ENCODE peak calls at places on chromosome 10, in ten cellular contexts. R is A549, I is RWPE2, Q is spleen, P is dorsolateral prefrontal cortex, H is Peyer's patch, M is cardiac fibroblast, F is endodermal cell, C is psoas muscle, E is GM23338. K is an unnamed sample.

GRCh38 chr10:23478570-23478969 is 39.7 kb downstream of the OTUD1 start:
- DNase-seq in P (no peak), H (no peak), M (peak; percentile 25), R (no peak), Q (no peak), C (no peak), F (no peak), I (no peak), E (no peak), K (no peak)

GRCh38 chr10:103265712-103266329 is 11.1 kb upstream of the INA start:
- DNase-seq in M (peak; percentile 82), C (no peak), I (no peak), Q (no peak), P (no peak), H (no peak), F (peak; percentile 93), E (peak; percentile 93), R (peak; percentile 25), K (peak; percentile 76)

GRCh38 chr10:14658331-14659122 is 116.2 kb downstream of the FAM107B start:
- DNase-seq in E (no peak), F (no peak), R (peak; percentile 67), Q (no peak), H (no peak), I (no peak), P (no peak), C (no peak), M (peak; percentile 67), K (no peak)

GRCh38 chr10:47301833-47302232 is 1.8 kb downstream of the GDF10 start:
- DNase-seq in C (no peak), M (no peak), E (no peak), H (no peak), Q (no peak), R (no peak), P (no peak), F (no peak), I (no peak), K (no peak)

GRCh38 chr10:30438016-30438850 is 4.2 kb downstream of the MAP3K8 start:
- DNase-seq in I (no peak), C (no peak), P (no peak), H (no peak), E (no peak), Q (no peak), F (no peak), R (no peak), M (peak; percentile 58), K (no peak)

GRCh38 chr10:6062101-6062771 is at the start of gene IL2RA:
- DNase-seq in C (no peak), Q (peak; percentile 81), R (no peak), M (no peak), F (peak; percentile 43), I (no peak), H (no peak), P (no peak), E (no peak), K (no peak)

GRCh38 chr10:102335184-102335583 is 60.3 kb upstream of the NFKB2 start:
- DNase-seq in C (peak; percentile 86), P (peak; percentile 59), H (no peak), F (no peak), M (peak; percentile 38), Q (no peak), R (no peak), I (no peak), E (no peak), K (no peak)

GRCh38 chr10:124667425-124668130 is 76.6 kb downstream of the FAM53B start:
- DNase-seq in E (no peak), C (no peak), I (no peak), Q (no peak), F (no peak), M (no peak), P (no peak), H (peak; percentile 67), R (no peak), K (no peak)

GRCh38 chr10:99172950-99173349 is 62.7 kb downstream of the HPSE2 start:
- DNase-seq in P (no peak), F (no peak), R (no peak), Q (no peak), I (no peak), H (no peak), E (peak; percentile 10), C (no peak), M (no peak), K (no peak)

GRCh38 chr10:99172130-99172738 is 63.4 kb downstream of the HPSE2 start:
- DNase-seq in F (peak; percentile 86), I (no peak), H (no peak), M (peak; percentile 33), R (peak; percentile 49), E (peak; percentile 79), Q (no peak), C (no peak), P (no peak), K (peak; percentile 56)
- TF ChIP-seq CTCF in F (peak; percentile 87), I (peak; percentile 79), H (peak; percentile 50), M (peak; percentile 25), R (peak; percentile 48), E (peak; percentile 93), Q (no peak), C (peak; percentile 19), P (peak; percentile 43), K (peak; percentile 46)

GRCh38 chr10:126907423-126907970 is 2.3 kb downstream of the DOCK1 start:
- DNase-seq in M (no peak), Q (no peak), I (no peak), E (peak; percentile 52), H (no peak), P (no peak), F (peak; percentile 66), R (no peak), C (no peak), K (no peak)
- TF ChIP-seq CTCF in M (no peak), Q (no peak), I (peak; percentile 8), E (peak; percentile 33), H (peak; percentile 8), P (no peak), F (peak; percentile 48), R (no peak), C (no peak), K (peak; percentile 14)

GRCh38 chr10:91856637-91857036 is 52.6 kb downstream of the FGFBP3 start:
- DNase-seq in P (no peak), E (peak; percentile 62), Q (no peak), R (no peak), F (no peak), C (no peak), H (no peak), M (peak; percentile 33), I (no peak), K (no peak)
- TF ChIP-seq CTCF in P (no peak), E (peak; percentile 71), Q (no peak), R (peak; percentile 40), F (peak; percentile 72), C (no peak), H (peak; percentile 22), M (peak; percentile 34), I (peak; percentile 70), K (no peak)

GRCh38 chr10:25061711-25062455 is 45.5 kb downstream of the THNSL1 start:
- DNase-seq in Q (no peak), M (peak; percentile 63), F (no peak), E (no peak), P (no peak), C (no peak), I (no peak), H (no peak), R (no peak), K (no peak)
- TF ChIP-seq CTCF in Q (no peak), M (no peak), F (no peak), E (no peak), P (no peak), C (no peak), I (no peak), H (no peak), R (no peak), K (no peak)

GRCh38 chr10:17871036-17871435 is 61.9 kb downstream of the MRC1 start:
- DNase-seq in C (no peak), Q (no peak), I (no peak), E (no peak), R (no peak), H (no peak), F (no peak), M (no peak), P (no peak), K (no peak)

GRCh38 chr10:17873946-17874345 is 64.8 kb downstream of the MRC1 start:
- DNase-seq in M (no peak), F (no peak), R (no peak), E (no peak), C (no peak), I (no peak), P (no peak), Q (no peak), H (no peak), K (no peak)

GRCh38 chr10:17867056-17867455 is 57.9 kb downstream of the MRC1 start:
- DNase-seq in R (no peak), Q (no peak), M (no peak), E (no peak), I (no peak), F (no peak), H (no peak), P (no peak), C (no peak), K (no peak)

GRCh38 chr10:17877121-17877520 is 68.0 kb downstream of the MRC1 start:
- DNase-seq in E (no peak), C (no peak), H (no peak), P (no peak), I (no peak), M (no peak), R (no peak), Q (no peak), F (no peak), K (no peak)

GRCh38 chr10:17872191-17873091 is 63.3 kb downstream of the MRC1 start:
- DNase-seq in P (peak; percentile 34), M (peak; percentile 59), R (no peak), E (peak; percentile 42), H (no peak), F (peak; percentile 64), C (no peak), I (no peak), Q (no peak), K (peak; percentile 37)
- TF ChIP-seq CTCF in P (no peak), M (peak; percentile 52), R (peak; percentile 78), E (peak; percentile 63), H (peak; percentile 72), F (peak; percentile 73), C (peak; percentile 57), I (peak; percentile 63), Q (peak; percentile 14), K (peak; percentile 44)

GRCh38 chr10:66514666-66515065 is 411.2 kb upstream of the LRRTM3 start:
- DNase-seq in M (no peak), H (no peak), E (no peak), F (no peak), I (no peak), Q (no peak), R (no peak), P (no peak), C (no peak), K (no peak)

DNA sequence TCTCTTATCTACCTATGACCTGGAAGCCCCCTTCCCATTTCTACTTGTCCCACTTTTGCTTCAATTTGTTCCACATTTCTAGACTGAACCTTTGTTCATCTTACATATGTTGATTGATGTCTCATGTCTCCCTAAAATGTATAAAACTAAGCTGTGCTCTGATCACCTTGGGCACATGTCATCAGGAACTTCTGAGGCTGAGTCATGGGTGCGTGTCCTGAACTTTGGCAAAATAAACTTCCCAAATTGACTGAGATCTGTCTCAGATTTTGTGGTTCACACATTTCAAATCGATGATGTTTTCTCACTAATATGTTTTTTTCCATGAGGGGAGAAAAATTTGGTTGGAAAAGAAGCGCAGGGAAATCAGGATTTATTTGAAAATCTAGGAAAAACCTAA is 406.2 kb upstream of the LRRTM3 start:
- DNase-seq in I (no peak), C (no peak), Q (no peak), R (no peak), F (no peak), H (no peak), P (no peak), E (no peak), M (no peak), K (no peak)
- TF ChIP-seq CTCF in I (no peak), C (no peak), Q (no peak), R (no peak), F (no peak), H (no peak), P (no peak), E (no peak), M (no peak), K (no peak)